ENCODE peak calls at places on chromosomes 1 and 21, in seven cellular contexts. One of them, this sample, is unnamed.
A peak's percentile ranks its signal among the peaks of the same experiment; 100 is the strongest.

GRCh38 chr21:29130234-29130993 is at the start of gene MAP3K7CL:
- DNase-seq in NCI-H510A treated with DMSO at 0.1 percent for 48 hours: no peak
- DNase-seq in NCI-H2107: peak; percentile 50
- DNase-seq in activated T-cell treated with anti-CD3 and anti-CD28 coated beads, Interleukin-2, amount 50 U/mL, for 72 hours: no peak
- DNase-seq in stimulated activated CD8-positive, alpha-beta memory T cell treated with anti-CD3 and anti-CD28 coated beads, Interleukin-7, amount 100 ng/mL, for 24 hours: no peak
- DNase-seq in Caki2: peak; percentile 91
- DNase-seq in AG08396: peak; percentile 92
- DNase-seq in this sample: peak; percentile 98

GRCh38 chr1:78607944-78608343 is 12.3 kb upstream of the IFI44L start:
- DNase-seq in AG08396: no peak
- DNase-seq in NCI-H510A treated with DMSO at 0.1 percent for 48 hours: no peak
- DNase-seq in Caki2: no peak
- DNase-seq in activated T-cell treated with anti-CD3 and anti-CD28 coated beads, Interleukin-2, amount 50 U/mL, for 72 hours: no peak
- DNase-seq in NCI-H2107: no peak
- DNase-seq in stimulated activated CD8-positive, alpha-beta memory T cell treated with anti-CD3 and anti-CD28 coated beads, Interleukin-7, amount 100 ng/mL, for 24 hours: no peak
- DNase-seq in this sample: no peak

GRCh38 chr1:36400514-36400824 is 2.8 kb upstream of the LSM10 start:
- DNase-seq in AG08396: no peak
- DNase-seq in stimulated activated CD8-positive, alpha-beta memory T cell treated with anti-CD3 and anti-CD28 coated beads, Interleukin-7, amount 100 ng/mL, for 24 hours: no peak
- DNase-seq in Caki2: no peak
- DNase-seq in NCI-H2107: no peak
- DNase-seq in NCI-H510A treated with DMSO at 0.1 percent for 48 hours: no peak
- DNase-seq in activated T-cell treated with anti-CD3 and anti-CD28 coated beads, Interleukin-2, amount 50 U/mL, for 72 hours: no peak
- DNase-seq in this sample: no peak

GRCh38 chr1:24386241-24386640 is 27.3 kb downstream of the STPG1 start:
- DNase-seq in stimulated activated CD8-positive, alpha-beta memory T cell treated with anti-CD3 and anti-CD28 coated beads, Interleukin-7, amount 100 ng/mL, for 24 hours: no peak
- DNase-seq in AG08396: no peak
- DNase-seq in NCI-H510A treated with DMSO at 0.1 percent for 48 hours: peak; percentile 35
- DNase-seq in Caki2: no peak
- DNase-seq in activated T-cell treated with anti-CD3 and anti-CD28 coated beads, Interleukin-2, amount 50 U/mL, for 72 hours: no peak
- DNase-seq in NCI-H2107: no peak
- DNase-seq in this sample: no peak

GRCh38 chr1:47627471-47628370 is 189.9 kb downstream of the FOXD2 start:
- DNase-seq in NCI-H510A treated with DMSO at 0.1 percent for 48 hours: no peak
- DNase-seq in activated T-cell treated with anti-CD3 and anti-CD28 coated beads, Interleukin-2, amount 50 U/mL, for 72 hours: no peak
- DNase-seq in stimulated activated CD8-positive, alpha-beta memory T cell treated with anti-CD3 and anti-CD28 coated beads, Interleukin-7, amount 100 ng/mL, for 24 hours: no peak
- DNase-seq in AG08396: no peak
- DNase-seq in Caki2: no peak
- DNase-seq in NCI-H2107: no peak
- DNase-seq in this sample: no peak

GRCh38 chr1:10694274-10694632 is 102.2 kb downstream of the CASZ1 start:
- DNase-seq in NCI-H2107: no peak
- DNase-seq in NCI-H510A treated with DMSO at 0.1 percent for 48 hours: peak; percentile 98
- DNase-seq in AG08396: no peak
- DNase-seq in stimulated activated CD8-positive, alpha-beta memory T cell treated with anti-CD3 and anti-CD28 coated beads, Interleukin-7, amount 100 ng/mL, for 24 hours: no peak
- DNase-seq in Caki2: no peak
- DNase-seq in activated T-cell treated with anti-CD3 and anti-CD28 coated beads, Interleukin-2, amount 50 U/mL, for 72 hours: no peak
- DNase-seq in this sample: no peak

GRCh38 chr1:147189514-147189913 is 17.2 kb upstream of the PRKAB2 start:
- DNase-seq in AG08396: no peak
- DNase-seq in NCI-H2107: no peak
- DNase-seq in NCI-H510A treated with DMSO at 0.1 percent for 48 hours: no peak
- DNase-seq in Caki2: no peak
- DNase-seq in stimulated activated CD8-positive, alpha-beta memory T cell treated with anti-CD3 and anti-CD28 coated beads, Interleukin-7, amount 100 ng/mL, for 24 hours: no peak
- DNase-seq in activated T-cell treated with anti-CD3 and anti-CD28 coated beads, Interleukin-2, amount 50 U/mL, for 72 hours: no peak
- DNase-seq in this sample: no peak

GRCh38 chr1:10539411-10540043 is 64.8 kb downstream of the PEX14 start:
- DNase-seq in AG08396: no peak
- DNase-seq in Caki2: no peak
- DNase-seq in NCI-H2107: no peak
- DNase-seq in activated T-cell treated with anti-CD3 and anti-CD28 coated beads, Interleukin-2, amount 50 U/mL, for 72 hours: no peak
- DNase-seq in stimulated activated CD8-positive, alpha-beta memory T cell treated with anti-CD3 and anti-CD28 coated beads, Interleukin-7, amount 100 ng/mL, for 24 hours: no peak
- DNase-seq in NCI-H510A treated with DMSO at 0.1 percent for 48 hours: peak; percentile 95
- DNase-seq in this sample: no peak

GRCh38 chr1:229363723-229364122 is 20.9 kb upstream of the CCSAP start:
- DNase-seq in activated T-cell treated with anti-CD3 and anti-CD28 coated beads, Interleukin-2, amount 50 U/mL, for 72 hours: no peak
- DNase-seq in NCI-H2107: no peak
- DNase-seq in AG08396: no peak
- DNase-seq in NCI-H510A treated with DMSO at 0.1 percent for 48 hours: no peak
- DNase-seq in Caki2: no peak
- DNase-seq in stimulated activated CD8-positive, alpha-beta memory T cell treated with anti-CD3 and anti-CD28 coated beads, Interleukin-7, amount 100 ng/mL, for 24 hours: no peak
- DNase-seq in this sample: no peak

GRCh38 chr21:39387461-39388037 is 38.7 kb upstream of the HMGN1 start:
- DNase-seq in Caki2: peak; percentile 63
- DNase-seq in stimulated activated CD8-positive, alpha-beta memory T cell treated with anti-CD3 and anti-CD28 coated beads, Interleukin-7, amount 100 ng/mL, for 24 hours: peak; percentile 82
- DNase-seq in NCI-H510A treated with DMSO at 0.1 percent for 48 hours: peak; percentile 93
- DNase-seq in activated T-cell treated with anti-CD3 and anti-CD28 coated beads, Interleukin-2, amount 50 U/mL, for 72 hours: peak; percentile 92
- DNase-seq in NCI-H2107: peak; percentile 96
- DNase-seq in AG08396: peak; percentile 96
- DNase-seq in this sample: peak; percentile 77

GRCh38 chr21:36917487-36918158 is 48.8 kb downstream of the HLCS start:
- DNase-seq in stimulated activated CD8-positive, alpha-beta memory T cell treated with anti-CD3 and anti-CD28 coated beads, Interleukin-7, amount 100 ng/mL, for 24 hours: no peak
- DNase-seq in NCI-H510A treated with DMSO at 0.1 percent for 48 hours: no peak
- DNase-seq in Caki2: peak; percentile 54
- DNase-seq in activated T-cell treated with anti-CD3 and anti-CD28 coated beads, Interleukin-2, amount 50 U/mL, for 72 hours: no peak
- DNase-seq in AG08396: peak; percentile 65
- DNase-seq in NCI-H2107: no peak
- DNase-seq in this sample: no peak

GRCh38 chr1:55916480-55916879 is 662.9 kb downstream of the PLPP3 start:
- DNase-seq in Caki2: no peak
- DNase-seq in stimulated activated CD8-positive, alpha-beta memory T cell treated with anti-CD3 and anti-CD28 coated beads, Interleukin-7, amount 100 ng/mL, for 24 hours: no peak
- DNase-seq in NCI-H510A treated with DMSO at 0.1 percent for 48 hours: no peak
- DNase-seq in NCI-H2107: no peak
- DNase-seq in activated T-cell treated with anti-CD3 and anti-CD28 coated beads, Interleukin-2, amount 50 U/mL, for 72 hours: no peak
- DNase-seq in AG08396: peak; percentile 29
- DNase-seq in this sample: no peak

GRCh38 chr1:181038399-181038873 is 4.7 kb downstream of the MR1 start:
- DNase-seq in AG08396: peak; percentile 77
- DNase-seq in NCI-H510A treated with DMSO at 0.1 percent for 48 hours: peak; percentile 20
- DNase-seq in Caki2: peak; percentile 64
- DNase-seq in stimulated activated CD8-positive, alpha-beta memory T cell treated with anti-CD3 and anti-CD28 coated beads, Interleukin-7, amount 100 ng/mL, for 24 hours: no peak
- DNase-seq in activated T-cell treated with anti-CD3 and anti-CD28 coated beads, Interleukin-2, amount 50 U/mL, for 72 hours: peak; percentile 62
- DNase-seq in NCI-H2107: peak; percentile 48
- DNase-seq in this sample: peak; percentile 64

GRCh38 chr1:27644369-27645070 is 9.5 kb upstream of the FGR start:
- DNase-seq in activated T-cell treated with anti-CD3 and anti-CD28 coated beads, Interleukin-2, amount 50 U/mL, for 72 hours: no peak
- DNase-seq in NCI-H2107: no peak
- DNase-seq in NCI-H510A treated with DMSO at 0.1 percent for 48 hours: no peak
- DNase-seq in AG08396: no peak
- DNase-seq in Caki2: no peak
- DNase-seq in stimulated activated CD8-positive, alpha-beta memory T cell treated with anti-CD3 and anti-CD28 coated beads, Interleukin-7, amount 100 ng/mL, for 24 hours: no peak
- DNase-seq in this sample: no peak

GRCh38 chr1:100455478-100456072 is 82.4 kb upstream of the GPR88 start:
- DNase-seq in AG08396: no peak
- DNase-seq in stimulated activated CD8-positive, alpha-beta memory T cell treated with anti-CD3 and anti-CD28 coated beads, Interleukin-7, amount 100 ng/mL, for 24 hours: no peak
- DNase-seq in NCI-H2107: no peak
- DNase-seq in Caki2: no peak
- DNase-seq in activated T-cell treated with anti-CD3 and anti-CD28 coated beads, Interleukin-2, amount 50 U/mL, for 72 hours: no peak
- DNase-seq in NCI-H510A treated with DMSO at 0.1 percent for 48 hours: no peak
- DNase-seq in this sample: peak; percentile 25

GRCh38 chr1:156852414-156852874 is 6.5 kb downstream of the INSRR start:
- DNase-seq in Caki2: peak; percentile 18
- DNase-seq in stimulated activated CD8-positive, alpha-beta memory T cell treated with anti-CD3 and anti-CD28 coated beads, Interleukin-7, amount 100 ng/mL, for 24 hours: no peak
- DNase-seq in activated T-cell treated with anti-CD3 and anti-CD28 coated beads, Interleukin-2, amount 50 U/mL, for 72 hours: no peak
- DNase-seq in NCI-H510A treated with DMSO at 0.1 percent for 48 hours: peak; percentile 96
- DNase-seq in NCI-H2107: peak; percentile 60
- DNase-seq in AG08396: no peak
- DNase-seq in this sample: no peak

GRCh38 chr1:23865543-23865930 is 2.6 kb downstream of the FUCA1 start:
- DNase-seq in NCI-H510A treated with DMSO at 0.1 percent for 48 hours: no peak
- DNase-seq in activated T-cell treated with anti-CD3 and anti-CD28 coated beads, Interleukin-2, amount 50 U/mL, for 72 hours: no peak
- DNase-seq in Caki2: peak; percentile 56
- DNase-seq in NCI-H2107: no peak
- DNase-seq in AG08396: peak; percentile 17
- DNase-seq in stimulated activated CD8-positive, alpha-beta memory T cell treated with anti-CD3 and anti-CD28 coated beads, Interleukin-7, amount 100 ng/mL, for 24 hours: no peak
- DNase-seq in this sample: peak; percentile 97

GRCh38 chr1:47786301-47786700 is 210.9 kb downstream of the TRABD2B start:
- DNase-seq in activated T-cell treated with anti-CD3 and anti-CD28 coated beads, Interleukin-2, amount 50 U/mL, for 72 hours: no peak
- DNase-seq in NCI-H2107: no peak
- DNase-seq in NCI-H510A treated with DMSO at 0.1 percent for 48 hours: no peak
- DNase-seq in Caki2: no peak
- DNase-seq in AG08396: no peak
- DNase-seq in stimulated activated CD8-positive, alpha-beta memory T cell treated with anti-CD3 and anti-CD28 coated beads, Interleukin-7, amount 100 ng/mL, for 24 hours: no peak
- DNase-seq in this sample: no peak

GRCh38 chr1:51966559-51966958 is 23.9 kb downstream of the RAB3B start:
- DNase-seq in activated T-cell treated with anti-CD3 and anti-CD28 coated beads, Interleukin-2, amount 50 U/mL, for 72 hours: no peak
- DNase-seq in NCI-H510A treated with DMSO at 0.1 percent for 48 hours: no peak
- DNase-seq in AG08396: no peak
- DNase-seq in stimulated activated CD8-positive, alpha-beta memory T cell treated with anti-CD3 and anti-CD28 coated beads, Interleukin-7, amount 100 ng/mL, for 24 hours: no peak
- DNase-seq in Caki2: no peak
- DNase-seq in NCI-H2107: no peak
- DNase-seq in this sample: no peak

GRCh38 chr1:154546264-154547043 is 12.0 kb downstream of the UBE2Q1 start:
- DNase-seq in stimulated activated CD8-positive, alpha-beta memory T cell treated with anti-CD3 and anti-CD28 coated beads, Interleukin-7, amount 100 ng/mL, for 24 hours: peak; percentile 14
- DNase-seq in activated T-cell treated with anti-CD3 and anti-CD28 coated beads, Interleukin-2, amount 50 U/mL, for 72 hours: peak; percentile 73
- DNase-seq in NCI-H510A treated with DMSO at 0.1 percent for 48 hours: peak; percentile 39
- DNase-seq in AG08396: peak; percentile 83
- DNase-seq in NCI-H2107: peak; percentile 73
- DNase-seq in Caki2: peak; percentile 48
- DNase-seq in this sample: peak; percentile 43

GRCh38 chr1:47182681-47183235 is 7.1 kb downstream of the PDZK1IP1 start:
- DNase-seq in stimulated activated CD8-positive, alpha-beta memory T cell treated with anti-CD3 and anti-CD28 coated beads, Interleukin-7, amount 100 ng/mL, for 24 hours: no peak
- DNase-seq in activated T-cell treated with anti-CD3 and anti-CD28 coated beads, Interleukin-2, amount 50 U/mL, for 72 hours: no peak
- DNase-seq in NCI-H2107: no peak
- DNase-seq in Caki2: no peak
- DNase-seq in NCI-H510A treated with DMSO at 0.1 percent for 48 hours: no peak
- DNase-seq in AG08396: no peak
- DNase-seq in this sample: no peak

GRCh38 chr1:155002479-155003226 is at the start of gene ZBTB7B:
- DNase-seq in NCI-H2107: peak; percentile 73
- DNase-seq in AG08396: peak; percentile 76
- DNase-seq in activated T-cell treated with anti-CD3 and anti-CD28 coated beads, Interleukin-2, amount 50 U/mL, for 72 hours: no peak
- DNase-seq in NCI-H510A treated with DMSO at 0.1 percent for 48 hours: no peak
- DNase-seq in stimulated activated CD8-positive, alpha-beta memory T cell treated with anti-CD3 and anti-CD28 coated beads, Interleukin-7, amount 100 ng/mL, for 24 hours: no peak
- DNase-seq in Caki2: peak; percentile 32
- DNase-seq in this sample: no peak

GRCh38 chr1:43448955-43449707 is 4.6 kb downstream of the HYI start:
- DNase-seq in stimulated activated CD8-positive, alpha-beta memory T cell treated with anti-CD3 and anti-CD28 coated beads, Interleukin-7, amount 100 ng/mL, for 24 hours: no peak
- DNase-seq in Caki2: no peak
- DNase-seq in activated T-cell treated with anti-CD3 and anti-CD28 coated beads, Interleukin-2, amount 50 U/mL, for 72 hours: no peak
- DNase-seq in NCI-H510A treated with DMSO at 0.1 percent for 48 hours: no peak
- DNase-seq in AG08396: no peak
- DNase-seq in NCI-H2107: no peak
- DNase-seq in this sample: no peak

GRCh38 chr1:6130596-6130995 is 49.5 kb downstream of the CHD5 start:
- DNase-seq in AG08396: no peak
- DNase-seq in NCI-H510A treated with DMSO at 0.1 percent for 48 hours: no peak
- DNase-seq in activated T-cell treated with anti-CD3 and anti-CD28 coated beads, Interleukin-2, amount 50 U/mL, for 72 hours: no peak
- DNase-seq in NCI-H2107: no peak
- DNase-seq in Caki2: no peak
- DNase-seq in stimulated activated CD8-positive, alpha-beta memory T cell treated with anti-CD3 and anti-CD28 coated beads, Interleukin-7, amount 100 ng/mL, for 24 hours: no peak
- DNase-seq in this sample: no peak

GRCh38 chr1:174883361-174883760 is 116.4 kb upstream of the CACYBP start:
- DNase-seq in NCI-H2107: no peak
- DNase-seq in AG08396: peak; percentile 26
- DNase-seq in Caki2: peak; percentile 36
- DNase-seq in activated T-cell treated with anti-CD3 and anti-CD28 coated beads, Interleukin-2, amount 50 U/mL, for 72 hours: no peak
- DNase-seq in stimulated activated CD8-positive, alpha-beta memory T cell treated with anti-CD3 and anti-CD28 coated beads, Interleukin-7, amount 100 ng/mL, for 24 hours: no peak
- DNase-seq in NCI-H510A treated with DMSO at 0.1 percent for 48 hours: peak; percentile 54
- DNase-seq in this sample: no peak

GRCh38 chr1:39625009-39625408 is 14.4 kb downstream of the HEYL start:
- DNase-seq in stimulated activated CD8-positive, alpha-beta memory T cell treated with anti-CD3 and anti-CD28 coated beads, Interleukin-7, amount 100 ng/mL, for 24 hours: no peak
- DNase-seq in activated T-cell treated with anti-CD3 and anti-CD28 coated beads, Interleukin-2, amount 50 U/mL, for 72 hours: no peak
- DNase-seq in AG08396: no peak
- DNase-seq in Caki2: no peak
- DNase-seq in NCI-H2107: no peak
- DNase-seq in NCI-H510A treated with DMSO at 0.1 percent for 48 hours: no peak
- DNase-seq in this sample: no peak

GRCh38 chr1:67372136-67372535 is 58.1 kb downstream of the SERBP1 start:
- DNase-seq in stimulated activated CD8-positive, alpha-beta memory T cell treated with anti-CD3 and anti-CD28 coated beads, Interleukin-7, amount 100 ng/mL, for 24 hours: no peak
- DNase-seq in NCI-H510A treated with DMSO at 0.1 percent for 48 hours: no peak
- DNase-seq in AG08396: no peak
- DNase-seq in NCI-H2107: no peak
- DNase-seq in Caki2: peak; percentile 10
- DNase-seq in activated T-cell treated with anti-CD3 and anti-CD28 coated beads, Interleukin-2, amount 50 U/mL, for 72 hours: no peak
- DNase-seq in this sample: no peak

GRCh38 chr21:46079357-46080170 is 18.3 kb upstream of the COL6A2 start:
- DNase-seq in NCI-H510A treated with DMSO at 0.1 percent for 48 hours: no peak
- DNase-seq in stimulated activated CD8-positive, alpha-beta memory T cell treated with anti-CD3 and anti-CD28 coated beads, Interleukin-7, amount 100 ng/mL, for 24 hours: no peak
- DNase-seq in AG08396: peak; percentile 93
- DNase-seq in Caki2: no peak
- DNase-seq in activated T-cell treated with anti-CD3 and anti-CD28 coated beads, Interleukin-2, amount 50 U/mL, for 72 hours: no peak
- DNase-seq in NCI-H2107: no peak
- DNase-seq in this sample: no peak

GRCh38 chr1:104387716-104388508 is 638.2 kb downstream of the AMY1C start:
- DNase-seq in Caki2: no peak
- DNase-seq in NCI-H510A treated with DMSO at 0.1 percent for 48 hours: no peak
- DNase-seq in NCI-H2107: no peak
- DNase-seq in stimulated activated CD8-positive, alpha-beta memory T cell treated with anti-CD3 and anti-CD28 coated beads, Interleukin-7, amount 100 ng/mL, for 24 hours: no peak
- DNase-seq in activated T-cell treated with anti-CD3 and anti-CD28 coated beads, Interleukin-2, amount 50 U/mL, for 72 hours: no peak
- DNase-seq in AG08396: no peak
- DNase-seq in this sample: no peak

GRCh38 chr1:19353596-19353995 is 41.5 kb downstream of the SLC66A1 start:
- DNase-seq in Caki2: no peak
- DNase-seq in stimulated activated CD8-positive, alpha-beta memory T cell treated with anti-CD3 and anti-CD28 coated beads, Interleukin-7, amount 100 ng/mL, for 24 hours: no peak
- DNase-seq in AG08396: no peak
- DNase-seq in activated T-cell treated with anti-CD3 and anti-CD28 coated beads, Interleukin-2, amount 50 U/mL, for 72 hours: no peak
- DNase-seq in NCI-H2107: peak; percentile 68
- DNase-seq in NCI-H510A treated with DMSO at 0.1 percent for 48 hours: peak; percentile 93
- DNase-seq in this sample: no peak

This sample was measured in RCC 7860.